ENCODE peak calls at places on chromosomes 12 and 14, in seven cellular contexts. G is K562, K is SK-N-SH, T is T47D, I is HCT116, C is HepG2, P is H1. E is an unnamed sample.

GRCh38 chr12:48010366-48010970 is 6.2 kb upstream of the COL2A1 start:
- DNase-seq in K (no peak), T (no peak), P (no peak), C (no peak), G (no peak), I (no peak), E (no peak)

GRCh38 chr12:107929436-107929835 is 154.9 kb downstream of the ASCL4 start:
- DNase-seq in T (peak), I (peak), K (peak), P (no peak), C (peak), G (peak), E (no peak)

GRCh38 chr14:88551094-88551870 is 3.5 kb downstream of the PTPN21 start:
- DNase-seq in C (no peak), K (peak), I (peak), P (peak), T (peak), G (peak), E (no peak)

GRCh38 chr12:106108187-106108816 is 30.5 kb downstream of the NUAK1 start:
- DNase-seq in I (no peak), T (no peak), K (no peak), P (no peak), G (no peak), C (no peak), E (no peak)

GRCh38 chr14:105701456-105702274 is 175.3 kb downstream of the TMEM121 start:
- DNase-seq in T (no peak), I (no peak), K (no peak), G (no peak), P (no peak), C (no peak), E (no peak)

GRCh38 chr14:41749425-41749824 is 142.7 kb downstream of the LRFN5 start:
- DNase-seq in I (no peak), G (no peak), K (no peak), T (peak), C (peak), P (no peak), E (no peak)

GRCh38 chr12:104985206-104985605 is 910 bp upstream of the NOPCHAP1 start:
- DNase-seq in K (no peak), T (peak), P (no peak), I (no peak), G (peak), C (peak), E (no peak)

GRCh38 chr12:106861984-106862894 is 87.8 kb downstream of the RIC8B start:
- DNase-seq in G (no peak), K (no peak), T (no peak), P (no peak), C (peak), I (no peak), E (no peak)

GRCh38 chr14:77009014-77009413 is 19.5 kb downstream of the IRF2BPL start:
- DNase-seq in K (no peak), C (no peak), G (no peak), T (peak), P (no peak), I (no peak), E (no peak)

GRCh38 chr12:32080435-32080834 is 26.2 kb upstream of the BICD1 start:
- DNase-seq in P (no peak), G (no peak), K (no peak), T (no peak), I (no peak), C (no peak), E (no peak)

GRCh38 chr14:67567654-67568053 is 32.4 kb downstream of the PIGH start:
- DNase-seq in K (no peak), G (no peak), C (no peak), T (no peak), P (no peak), I (no peak), E (no peak)

GRCh38 chr14:98182385-98183055 is 1089.5 kb downstream of the BCL11B start:
- DNase-seq in I (no peak), T (no peak), P (no peak), K (no peak), G (no peak), C (no peak), E (no peak)

GRCh38 chr12:47686645-47687240 is 19.1 kb downstream of the RPAP3 start:
- DNase-seq in K (peak), I (peak), P (no peak), T (peak), C (peak), G (peak), E (no peak)

GRCh38 chr12:57759360-57759980 is 4.6 kb downstream of the MARCHF9 start:
- DNase-seq in K (peak), C (peak), I (no peak), G (peak), T (peak), P (no peak), E (no peak)

GRCh38 chr14:24504425-24504824 is 3.6 kb downstream of the CMA1 start:
- DNase-seq in G (no peak), T (no peak), K (no peak), P (no peak), C (no peak), I (no peak), E (no peak)

GRCh38 chr14:76126066-76126465 is 25.7 kb upstream of the GPATCH2L start:
- DNase-seq in K (no peak), T (no peak), I (no peak), G (no peak), C (no peak), P (no peak), E (no peak)

GRCh38 chr12:48119078-48119833 is at the start of gene PFKM:
- DNase-seq in T (peak), P (peak), C (no peak), G (peak), I (peak), K (peak), E (peak)

GRCh38 chr14:96083667-96084320 is 44.6 kb downstream of the C14orf132 start:
- DNase-seq in T (peak), P (no peak), C (no peak), I (no peak), G (no peak), K (no peak), E (no peak)

GRCh38 chr12:14921218-14921617 is 17.1 kb downstream of the ERP27 start:
- DNase-seq in T (no peak), C (no peak), P (no peak), K (no peak), G (no peak), I (no peak), E (no peak)

GRCh38 chr14:24848427-24848826 is 201.5 kb downstream of the STXBP6 start:
- DNase-seq in I (no peak), G (no peak), K (no peak), C (no peak), P (no peak), T (no peak), E (no peak)

GRCh38 chr12:48572326-48572725 is 2.5 kb upstream of the LALBA start:
- DNase-seq in I (no peak), T (no peak), P (no peak), K (no peak), G (no peak), C (no peak), E (no peak)

GRCh38 chr14:23321572-23322547 is 603 bp downstream of the PABPN1 start:
- DNase-seq in I (no peak), P (peak), C (peak), G (peak), T (peak), K (peak), E (no peak)

GRCh38 chr12:15278816-15279658 is 43.3 kb upstream of the PTPRO start:
- DNase-seq in G (no peak), I (no peak), P (no peak), C (no peak), K (peak), T (peak), E (no peak)

GRCh38 chr14:72666610-72667009 is 227.3 kb downstream of the DPF3 start:
- DNase-seq in I (peak), P (no peak), T (peak), C (no peak), G (no peak), K (no peak), E (no peak)

GRCh38 chr12:8956073-8956472 is 6.6 kb upstream of the M6PR start:
- DNase-seq in P (no peak), I (no peak), C (no peak), K (no peak), G (no peak), T (no peak), E (no peak)

GRCh38 chr12:49883065-49883464 is 20.6 kb downstream of the FAIM2 start:
- DNase-seq in T (no peak), I (no peak), P (no peak), G (no peak), K (no peak), C (no peak), E (no peak)

GRCh38 chr12:49880756-49881390 is 22.8 kb downstream of the FAIM2 start:
- DNase-seq in T (no peak), I (no peak), G (no peak), C (no peak), P (no peak), K (no peak), E (no peak)

GRCh38 chr12:49881400-49882247 is 22.1 kb downstream of the FAIM2 start:
- DNase-seq in C (no peak), I (no peak), P (no peak), K (no peak), T (no peak), G (no peak), E (no peak)

GRCh38 chr12:49885118-49885517 is 18.6 kb downstream of the FAIM2 start:
- DNase-seq in G (no peak), I (no peak), K (no peak), C (no peak), T (no peak), P (no peak), E (no peak)

GRCh38 chr12:49882248-49882850 is 21.4 kb downstream of the FAIM2 start:
- DNase-seq in I (no peak), K (peak), T (no peak), G (no peak), P (no peak), C (no peak), E (no peak)
- TF ChIP-seq JUND in I (no peak), K (no peak), T (no peak), G (no peak), P (no peak), C (no peak), E (no peak)

GRCh38 chr14:38950676-38951075 is 152.4 kb downstream of the SEC23A start:
- DNase-seq in P (no peak), C (no peak), T (no peak), G (no peak), I (no peak), K (no peak), E (no peak)

GRCh38 chr14:38948576-38948975 is 154.5 kb downstream of the SEC23A start:
- DNase-seq in I (no peak), P (no peak), C (no peak), T (no peak), K (no peak), G (no peak), E (no peak)

GRCh38 chr14:38948171-38948570 is 154.9 kb downstream of the SEC23A start:
- DNase-seq in I (no peak), C (no peak), P (no peak), G (no peak), T (no peak), K (no peak), E (no peak)

GRCh38 chr14:38947343-38947742 is 155.7 kb downstream of the SEC23A start:
- DNase-seq in G (no peak), P (no peak), C (no peak), K (no peak), I (no peak), T (no peak), E (no peak)

DNA sequence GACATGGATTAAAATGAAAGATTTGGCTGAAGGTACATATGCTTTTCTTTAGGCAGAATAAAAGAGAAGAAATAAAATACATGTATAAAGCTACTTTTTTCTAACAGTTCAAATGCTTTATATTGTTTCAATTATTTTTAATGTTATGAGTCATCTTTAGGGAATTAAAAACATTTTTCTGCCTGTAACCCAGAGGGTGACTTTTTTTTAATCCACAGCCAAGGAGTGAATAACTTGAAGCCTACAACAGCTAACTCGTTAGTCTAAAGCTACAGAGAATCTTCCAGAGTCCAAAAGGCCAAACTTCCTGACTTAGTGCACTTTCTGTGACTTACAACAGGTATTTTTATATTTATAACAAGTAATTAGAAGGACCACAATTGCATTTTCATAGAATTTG is 151.6 kb downstream of the SEC23A start:
- DNase-seq in K (no peak), I (no peak), C (no peak), T (no peak), P (no peak), G (no peak), E (no peak)
- TF ChIP-seq JUND in K (peak), I (no peak), C (no peak), T (no peak), P (no peak), G (no peak), E (no peak)

GRCh38 chr14:55963295-55963694 is 154.9 kb upstream of the PELI2 start:
- DNase-seq in I (no peak), C (no peak), T (no peak), G (peak), K (no peak), P (no peak), E (no peak)

GRCh38 chr14:55955175-55955574 is 163.0 kb upstream of the PELI2 start:
- DNase-seq in C (no peak), P (no peak), T (no peak), K (no peak), G (no peak), I (no peak), E (no peak)

GRCh38 chr14:55954108-55954507 is 164.1 kb upstream of the PELI2 start:
- DNase-seq in I (no peak), G (no peak), T (no peak), P (no peak), C (no peak), K (no peak), E (no peak)

GRCh38 chr14:55957950-55958349 is 160.3 kb upstream of the PELI2 start:
- DNase-seq in G (no peak), C (no peak), K (no peak), I (no peak), P (peak), T (no peak), E (no peak)
- TF ChIP-seq JUND in G (no peak), C (no peak), K (no peak), I (no peak), P (no peak), T (no peak), E (no peak)

GRCh38 chr14:103206023-103206481 is 82.8 kb downstream of the TNFAIP2 start:
- DNase-seq in G (no peak), P (no peak), T (peak), I (no peak), C (no peak), K (no peak), E (no peak)
- TF ChIP-seq JUND in G (no peak), P (no peak), T (no peak), I (no peak), C (no peak), K (no peak), E (no peak)

GRCh38 chr12:19387182-19387581 is 52.1 kb upstream of the AEBP2 start:
- DNase-seq in K (no peak), C (no peak), P (no peak), G (no peak), T (no peak), I (no peak), E (no peak)

GRCh38 chr12:19388131-19388549 is 51.2 kb upstream of the AEBP2 start:
- DNase-seq in K (no peak), I (no peak), T (no peak), C (no peak), G (no peak), P (no peak), E (no peak)

GRCh38 chr12:19382111-19382526 is 57.2 kb upstream of the AEBP2 start:
- DNase-seq in I (no peak), C (peak), K (no peak), P (no peak), G (no peak), T (no peak), E (peak)

DNA sequence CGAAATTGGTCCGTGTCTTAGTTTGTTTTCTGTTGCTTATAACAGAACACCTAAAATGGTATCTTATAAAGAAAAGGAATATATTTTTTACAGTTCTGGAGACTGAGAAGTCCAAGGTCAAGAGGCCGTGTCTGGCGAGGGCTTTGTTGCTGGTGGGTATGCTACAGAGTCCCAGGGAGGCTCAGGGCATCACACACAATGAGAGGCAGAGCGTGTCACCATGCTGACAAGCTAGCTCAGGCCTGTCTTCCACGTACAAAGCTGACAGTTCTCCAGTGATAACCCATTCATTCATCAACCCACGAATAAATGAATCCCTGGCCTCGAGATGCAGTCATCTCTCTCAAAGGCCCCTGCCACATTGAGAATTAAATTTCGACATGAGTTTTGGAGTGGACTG is 56.7 kb upstream of the AEBP2 start:
- DNase-seq in C (no peak), I (no peak), P (no peak), T (no peak), G (no peak), K (no peak), E (no peak)
- TF ChIP-seq JUND in C (no peak), I (no peak), P (no peak), T (no peak), G (no peak), K (no peak), E (no peak)